ENCODE peak calls at places on chromosomes 5 and 9, in nine cellular contexts. H, J, I, Z, L, W, V, P and T are unnamed samples.

GRCh38 chr5:1541662-1542008 is 17.9 kb upstream of the LPCAT1 start:
- DNase-seq in P (no peak), V (no peak), Z (no peak), H (no peak), I (no peak), L (no peak), W (no peak), J (no peak), T (peak; percentile 11)

GRCh38 chr9:23824241-23825142 is 1.5 kb downstream of the ELAVL2 start:
- DNase-seq in L (no peak), W (no peak), V (no peak), I (no peak), Z (peak; percentile 33), H (no peak), P (no peak), J (no peak), T (peak; percentile 26)

GRCh38 chr5:116361171-116361967 is 213.3 kb downstream of the SEMA6A start:
- DNase-seq in I (no peak), J (no peak), W (peak; percentile 74), Z (peak; percentile 81), H (peak; percentile 57), L (no peak), V (no peak), P (no peak), T (peak; percentile 77)

GRCh38 chr5:132526974-132527564 is 16.3 kb downstream of the IL5 start:
- DNase-seq in Z (no peak), I (no peak), L (no peak), P (peak; percentile 54), V (no peak), H (no peak), J (no peak), W (no peak), T (no peak)

GRCh38 chr5:5954199-5954598 is 424.1 kb downstream of the MED10 start:
- DNase-seq in Z (no peak), I (no peak), L (no peak), P (no peak), H (no peak), W (no peak), J (no peak), V (no peak), T (no peak)

GRCh38 chr9:75063556-75064305 is 24.2 kb downstream of the NMRK1 start:
- DNase-seq in I (no peak), J (no peak), L (no peak), Z (no peak), P (peak; percentile 63), W (no peak), V (no peak), H (no peak), T (no peak)

GRCh38 chr9:93680445-93681315 is 104.3 kb downstream of the PHF2 start:
- DNase-seq in W (peak; percentile 59), L (no peak), I (peak; percentile 31), J (no peak), Z (peak; percentile 56), V (no peak), H (no peak), P (no peak), T (peak; percentile 10)

GRCh38 chr9:87464110-87464991 is 33.3 kb upstream of the DAPK1 start:
- DNase-seq in V (no peak), W (no peak), L (no peak), J (no peak), H (no peak), P (no peak), Z (no peak), I (no peak), T (no peak)

GRCh38 chr9:18067553-18068120 is 406.3 kb upstream of the ADAMTSL1 start:
- DNase-seq in V (no peak), I (no peak), J (no peak), H (no peak), P (no peak), Z (no peak), W (no peak), L (no peak), T (no peak)

GRCh38 chr5:173907284-173907683 is 19.1 kb downstream of the CPEB4 start:
- DNase-seq in H (no peak), V (no peak), L (no peak), W (no peak), I (no peak), P (no peak), Z (no peak), J (no peak), T (no peak)

GRCh38 chr5:173901705-173902104 is 13.6 kb downstream of the CPEB4 start:
- DNase-seq in V (no peak), Z (no peak), I (no peak), H (no peak), L (no peak), W (no peak), J (no peak), P (no peak), T (no peak)

GRCh38 chr5:173902334-173902733 is 14.2 kb downstream of the CPEB4 start:
- DNase-seq in L (no peak), P (no peak), V (no peak), Z (no peak), I (no peak), H (no peak), J (no peak), W (no peak), T (no peak)

GRCh38 chr5:173902743-173903142 is 14.6 kb downstream of the CPEB4 start:
- DNase-seq in Z (no peak), H (no peak), L (no peak), W (no peak), V (no peak), I (no peak), J (no peak), P (no peak), T (no peak)

DNA sequence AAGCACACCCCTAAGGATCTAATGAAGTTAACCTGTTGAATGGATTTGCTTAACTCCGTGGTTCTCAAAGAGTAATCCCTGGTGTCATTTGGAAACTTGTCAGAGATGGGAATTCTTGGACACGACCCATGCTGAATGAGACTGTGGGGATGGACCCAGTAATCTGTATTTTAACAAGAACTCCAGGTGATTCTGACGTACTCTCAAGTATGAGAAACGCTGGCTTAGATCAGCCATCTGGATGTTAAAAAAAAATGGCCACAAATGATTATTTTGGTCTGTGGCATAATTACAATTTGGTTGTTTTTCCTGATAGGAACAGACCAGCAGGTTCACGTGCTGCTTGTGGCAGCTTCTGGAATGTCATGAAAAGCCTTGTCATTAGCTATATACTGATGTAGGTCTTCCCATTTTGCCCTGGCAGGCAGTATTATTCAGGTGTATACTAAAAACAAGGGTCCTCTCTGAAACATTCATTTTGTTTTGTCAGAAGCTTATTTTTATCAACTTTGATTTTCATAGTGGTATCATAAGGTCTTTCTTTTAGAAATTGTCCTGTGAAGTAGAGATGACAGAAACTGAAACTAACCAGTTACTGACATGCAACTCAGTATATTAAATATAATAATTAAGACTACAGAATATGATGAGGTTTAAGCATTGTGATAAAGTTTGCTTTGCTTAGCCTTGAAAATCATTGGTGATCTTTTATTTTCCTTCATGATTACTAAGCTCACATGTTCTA is 15.4 kb downstream of the CPEB4 start:
- DNase-seq in Z (no peak), V (no peak), P (no peak), I (no peak), J (no peak), H (no peak), W (no peak), L (no peak), T (no peak)
- TF ChIP-seq POLR2A in Z (no peak), V (no peak), P (no peak), I (no peak), J (no peak), H (no peak), W (no peak), L (no peak), T (no peak)

GRCh38 chr9:129007035-129007765 is 20.9 kb downstream of the SH3GLB2 start:
- DNase-seq in P (no peak), H (no peak), W (no peak), Z (peak; percentile 79), I (no peak), V (no peak), L (no peak), J (peak; percentile 51), T (peak; percentile 37)

GRCh38 chr9:129008469-129008965 is 19.6 kb downstream of the SH3GLB2 start:
- DNase-seq in V (no peak), P (no peak), W (no peak), H (no peak), I (no peak), L (no peak), J (no peak), Z (peak; percentile 44), T (no peak)

GRCh38 chr9:129005336-129005997 is 22.7 kb downstream of the SH3GLB2 start:
- DNase-seq in J (no peak), W (no peak), H (no peak), P (no peak), V (no peak), I (no peak), L (no peak), Z (peak; percentile 36), T (no peak)

GRCh38 chr9:129007766-129008468 is 20.2 kb downstream of the SH3GLB2 start:
- DNase-seq in V (no peak), J (no peak), I (no peak), L (no peak), Z (peak; percentile 52), H (no peak), P (no peak), W (no peak), T (no peak)

GRCh38 chr9:129006328-129007034 is 21.6 kb downstream of the SH3GLB2 start:
- DNase-seq in Z (peak; percentile 66), P (peak; percentile 65), J (peak; percentile 55), I (peak; percentile 70), L (peak; percentile 78), W (no peak), H (peak; percentile 78), V (peak; percentile 86), T (peak; percentile 87)
- TF ChIP-seq POLR2A in Z (no peak), P (no peak), J (peak; percentile 7), I (no peak), L (no peak), W (no peak), H (no peak), V (no peak), T (no peak)

DNA sequence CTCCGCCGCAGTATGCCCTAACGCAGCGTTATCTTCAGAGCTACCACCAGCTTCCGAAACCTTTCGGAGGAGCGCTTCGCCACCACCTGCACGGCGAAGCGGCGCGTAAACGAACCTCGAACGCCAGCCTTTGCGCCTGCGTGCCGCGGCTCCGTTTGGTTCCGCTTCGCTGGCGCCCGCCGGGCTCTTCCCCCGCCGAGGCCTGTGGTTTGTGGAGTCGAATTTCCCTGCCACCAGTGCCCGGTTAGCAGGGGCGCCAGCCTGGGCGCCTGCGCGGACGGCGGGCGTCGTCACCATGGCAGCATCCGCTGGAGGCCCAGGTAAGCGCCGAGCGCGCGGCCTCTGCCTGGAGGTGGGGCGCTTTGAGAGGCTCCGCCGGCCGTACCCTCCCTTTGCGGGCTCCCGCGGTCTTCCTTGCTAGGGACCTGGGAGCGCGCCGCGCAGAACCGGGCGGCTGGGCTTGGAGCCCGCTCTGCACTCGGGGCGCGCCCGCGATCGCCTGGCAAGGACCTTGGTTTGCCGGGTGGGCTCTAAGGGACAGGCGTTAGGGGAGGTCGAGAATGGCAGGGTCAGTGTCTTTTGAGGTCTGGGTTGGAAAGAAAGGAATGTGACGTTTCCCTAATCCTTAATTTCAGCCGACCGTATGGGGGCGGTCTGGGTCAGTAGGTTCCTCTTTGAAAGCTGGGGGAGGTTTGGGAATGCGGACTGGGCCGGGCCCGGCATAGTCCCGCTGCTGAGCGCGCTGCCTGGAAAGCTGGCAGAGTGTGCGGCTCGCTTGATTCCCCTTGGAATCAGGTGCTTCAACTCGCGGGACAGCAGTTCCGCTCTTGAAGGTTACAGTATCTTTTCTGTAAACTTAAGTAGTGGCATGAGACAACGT is at the start of gene FAM151B:
- DNase-seq in L (peak; percentile 94), J (peak; percentile 33), P (peak; percentile 87), H (peak; percentile 96), W (peak; percentile 94), V (peak; percentile 71), Z (peak; percentile 91), I (peak; percentile 97), T (peak; percentile 89)
- TF ChIP-seq POLR2A in L (peak; percentile 59), J (peak; percentile 15), P (peak; percentile 52), H (peak; percentile 68), W (no peak), V (no peak), Z (peak; percentile 10), I (peak; percentile 69), T (no peak)

GRCh38 chr5:179610109-179610902 is 13.2 kb downstream of the HNRNPH1 start:
- DNase-seq in H (no peak), W (peak; percentile 59), P (no peak), J (no peak), L (no peak), Z (no peak), I (no peak), V (no peak), T (no peak)
- TF ChIP-seq POLR2A in H (no peak), W (no peak), P (no peak), J (no peak), L (no peak), Z (no peak), I (no peak), V (no peak), T (no peak)